ENCODE peak calls at places on chromosomes 13 and 19, in five cellular contexts. T, Y, P, S and C are unnamed samples.
A peak's percentile ranks its signal among the peaks of the same experiment; 100 is the strongest.

GRCh38 chr13:108269601-108270328 is at the start of gene TNFSF13B:
- DNase-seq in T (no peak), S (peak; percentile 30), Y (peak; percentile 11), P (peak; percentile 53), C (peak; percentile 13)

GRCh38 chr13:19161308-19161707 is 20.3 kb downstream of the TUBA3C start:
- DNase-seq in Y (no peak), T (no peak), P (no peak), S (no peak), C (no peak)

GRCh38 chr13:66995366-66995663 is 234.8 kb downstream of the PCDH9 start:
- DNase-seq in T (no peak), P (no peak), Y (no peak), S (no peak), C (no peak)

GRCh38 chr13:92769064-92769463 is 457.5 kb upstream of the GPC6 start:
- DNase-seq in P (no peak), Y (no peak), S (no peak), T (no peak), C (no peak)

GRCh38 chr13:107202371-107203023 is 634.6 kb upstream of the ARGLU1 start:
- DNase-seq in T (no peak), Y (peak; percentile 65), S (no peak), P (no peak), C (no peak)

GRCh38 chr13:105363747-105364177 is 1171.7 kb downstream of the EFNB2 start:
- DNase-seq in S (no peak), T (no peak), P (peak; percentile 20), Y (no peak), C (no peak)

GRCh38 chr13:19927117-19927734 is 31.3 kb upstream of the ZMYM2 start:
- DNase-seq in Y (peak; percentile 24), T (no peak), S (no peak), P (peak; percentile 22), C (no peak)

GRCh38 chr13:44759222-44759721 is 183.1 kb upstream of the TSC22D1 start:
- DNase-seq in Y (peak; percentile 52), S (no peak), P (peak; percentile 21), T (no peak), C (no peak)

GRCh38 chr13:27600712-27601111 is 19.6 kb downstream of the LNX2 start:
- DNase-seq in T (no peak), S (no peak), Y (no peak), P (no peak), C (no peak)

GRCh38 chr19:41649827-41650226 is 23.0 kb upstream of the CEACAM4 start:
- DNase-seq in P (no peak), S (no peak), T (no peak), Y (no peak), C (no peak)

GRCh38 chr19:2221918-2222317 is 14.2 kb downstream of the PLEKHJ1 start:
- DNase-seq in T (no peak), P (no peak), Y (no peak), S (no peak), C (no peak)

GRCh38 chr13:48580185-48580803 is 47.4 kb upstream of the RCBTB2 start:
- DNase-seq in P (peak; percentile 74), Y (peak; percentile 36), S (peak; percentile 78), T (peak; percentile 67), C (peak; percentile 57)

GRCh38 chr19:7441468-7442146 is 47.2 kb downstream of the PEX11G start:
- DNase-seq in T (no peak), P (no peak), Y (no peak), S (no peak), C (no peak)

GRCh38 chr19:14661372-14661924 is 13.2 kb downstream of the ADGRE3 start:
- DNase-seq in Y (no peak), P (no peak), T (no peak), S (no peak), C (no peak)

GRCh38 chr13:44109986-44110640 is 230.4 kb downstream of the LACC1 start:
- DNase-seq in P (no peak), T (no peak), S (no peak), Y (no peak), C (no peak)

GRCh38 chr13:98541211-98541610 is 35.7 kb downstream of the STK24 start:
- DNase-seq in T (no peak), Y (no peak), P (no peak), S (no peak), C (no peak)

GRCh38 chr13:42651936-42652641 is 78.1 kb downstream of the TNFSF11 start:
- DNase-seq in S (no peak), P (no peak), T (no peak), Y (no peak), C (no peak)

GRCh38 chr13:84917252-84917878 is 881.9 kb downstream of the SLITRK6 start:
- DNase-seq in Y (peak; percentile 16), T (no peak), S (no peak), P (no peak), C (no peak)
- TF ChIP-seq CTCF in Y (no peak), T (peak; percentile 80), S (peak; percentile 41), P (peak; percentile 66), C (peak; percentile 69)

GRCh38 chr19:28213476-28214082 is 999.4 kb downstream of the UQCRFS1 start:
- DNase-seq in Y (peak; percentile 80), T (no peak), S (no peak), P (no peak), C (no peak)
- TF ChIP-seq CTCF in Y (no peak), T (no peak), S (no peak), P (no peak), C (no peak)

DNA sequence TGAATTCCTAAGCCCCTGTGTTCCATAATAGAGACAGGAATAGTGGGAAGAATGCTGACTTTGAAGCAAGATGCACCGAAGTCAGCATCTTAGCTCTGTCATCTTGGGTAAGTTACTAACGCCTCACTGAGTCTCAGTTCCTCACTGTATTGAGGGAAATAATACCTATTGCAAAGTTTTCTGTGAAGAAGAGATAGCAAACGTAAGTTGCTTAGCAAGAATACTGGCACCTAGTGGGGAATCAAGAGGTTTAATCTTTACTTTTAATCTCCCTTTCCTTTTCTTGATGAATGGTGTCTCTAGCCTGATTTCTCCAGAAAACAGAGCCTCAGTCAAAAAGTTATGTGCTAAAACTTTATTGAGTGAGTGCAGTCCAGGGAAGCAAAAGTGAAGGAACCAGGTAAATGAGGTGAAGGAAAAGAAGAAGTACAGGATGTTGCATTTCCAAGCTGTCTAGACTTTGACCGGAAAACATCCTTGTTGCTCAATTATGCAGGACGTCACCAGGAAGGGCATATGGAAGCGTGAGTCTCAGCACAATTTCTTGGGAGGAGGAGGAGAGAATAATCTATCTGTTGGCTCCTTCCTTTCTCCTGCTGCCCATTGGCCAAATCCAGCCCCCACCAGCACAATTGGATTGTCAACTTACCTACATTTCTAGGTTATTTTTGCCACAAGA is 210.0 kb downstream of the B3GLCT start:
- DNase-seq in T (no peak), P (peak; percentile 26), S (no peak), Y (peak; percentile 35), C (no peak)
- TF ChIP-seq CTCF in T (peak; percentile 33), P (peak; percentile 33), S (no peak), Y (no peak), C (no peak)

DNA sequence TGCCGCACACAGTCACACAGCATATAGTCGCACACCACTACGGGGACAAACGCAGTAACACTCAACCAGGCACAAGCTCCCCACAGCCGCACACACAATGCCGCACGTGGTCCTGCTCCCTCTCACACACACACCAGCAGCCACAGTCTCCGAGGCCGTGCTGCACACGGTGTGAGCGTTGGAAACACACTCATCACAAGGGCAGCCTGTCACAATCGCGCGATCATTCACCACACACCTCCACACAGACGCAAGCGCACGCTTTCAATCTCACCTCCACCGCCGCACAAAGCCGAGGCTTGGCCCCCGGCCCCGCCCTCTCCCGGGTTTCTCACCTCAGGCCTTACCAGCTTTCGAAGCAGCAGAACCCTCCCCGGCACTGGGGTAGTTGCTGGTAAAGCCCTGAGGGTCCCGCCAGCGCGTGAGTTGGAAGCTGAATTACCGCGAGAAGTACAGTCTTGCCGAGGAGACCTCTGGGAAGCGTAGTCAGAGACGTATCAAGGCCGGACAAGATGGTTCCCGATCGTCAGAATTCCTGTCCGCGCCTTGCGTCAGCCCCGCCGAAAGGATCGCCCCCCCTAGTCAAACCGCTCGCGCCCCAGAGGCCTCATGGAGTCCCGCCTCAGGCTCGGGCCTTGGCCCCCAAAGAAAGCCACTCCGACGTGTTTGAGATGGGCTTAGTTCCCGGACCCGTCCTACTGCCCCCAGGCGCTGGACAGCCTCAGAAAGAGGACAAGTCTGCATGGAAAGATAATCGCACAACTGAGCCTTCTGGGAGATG is at the start of gene ZNF566:
- DNase-seq in S (peak; percentile 89), Y (peak; percentile 97), P (peak; percentile 98), T (peak; percentile 82), C (peak; percentile 93)
- TF ChIP-seq CTCF in S (no peak), Y (no peak), P (peak; percentile 17), T (no peak), C (no peak)

GRCh38 chr19:35657904-35658700 is 8.2 kb upstream of the UPK1A start:
- DNase-seq in Y (peak; percentile 11), S (no peak), P (no peak), T (no peak), C (no peak)
- TF ChIP-seq CTCF in Y (peak; percentile 10), S (no peak), P (peak; percentile 9), T (peak; percentile 35), C (no peak)

GRCh38 chr13:46314587-46314986 is 72.5 kb downstream of the RUBCNL start:
- DNase-seq in T (no peak), S (no peak), Y (no peak), P (no peak), C (no peak)

GRCh38 chr13:46315491-46316075 is 71.5 kb downstream of the RUBCNL start:
- DNase-seq in Y (no peak), P (no peak), T (no peak), S (no peak), C (no peak)

GRCh38 chr13:46313441-46314257 is 73.4 kb downstream of the RUBCNL start:
- DNase-seq in S (no peak), T (no peak), Y (no peak), P (no peak), C (no peak)

GRCh38 chr13:46315036-46315435 is 72.0 kb downstream of the RUBCNL start:
- DNase-seq in T (no peak), P (no peak), Y (no peak), S (no peak), C (no peak)

DNA sequence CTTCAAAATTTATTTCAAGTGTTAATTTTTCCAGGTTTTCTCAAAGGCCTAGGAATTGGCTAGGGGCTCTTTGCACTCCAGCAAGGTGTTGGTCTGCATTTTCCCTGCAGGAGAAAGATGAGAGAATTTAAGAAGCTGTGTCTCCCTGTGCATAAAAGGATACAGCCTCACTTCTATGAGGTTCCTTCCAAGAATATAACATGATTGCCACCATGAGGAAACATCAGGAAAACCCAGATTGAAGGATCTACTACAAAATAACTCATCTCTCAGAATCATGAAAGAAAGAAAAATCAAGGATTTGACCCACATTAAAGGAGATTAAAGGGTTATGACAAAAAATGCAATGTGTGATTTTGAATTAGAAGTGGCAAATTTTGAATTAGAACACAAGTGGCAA is 69.9 kb downstream of the RUBCNL start:
- DNase-seq in T (no peak), S (no peak), P (no peak), Y (no peak), C (no peak)
- TF ChIP-seq CTCF in T (no peak), S (no peak), P (no peak), Y (no peak), C (no peak)